ENCODE peak calls at places on chromosomes 13 and 19, in four cellular contexts. One of them, this sample, is unnamed.

GRCh38 chr19:19402656-19403372 is 2.7 kb upstream of the GATAD2A start:
- DNase-seq in HepG2: no peak
- DNase-seq in K562: no peak
- DNase-seq in H1: no peak
- DNase-seq in this sample: no peak

GRCh38 chr13:62185631-62186256 is 770.1 kb upstream of the PCDH20 start:
- DNase-seq in HepG2: no peak
- DNase-seq in K562: no peak
- DNase-seq in H1: peak; percentile 15
- DNase-seq in this sample: no peak

GRCh38 chr19:14871619-14872230 is 14.2 kb downstream of the OR7A17 start:
- DNase-seq in HepG2: no peak
- DNase-seq in K562: peak; percentile 29
- DNase-seq in H1: no peak
- DNase-seq in this sample: peak; percentile 2

GRCh38 chr19:17488593-17489391 is 18.5 kb downstream of the SLC27A1 start:
- DNase-seq in HepG2: peak; percentile 88
- DNase-seq in K562: peak; percentile 95
- DNase-seq in H1: peak; percentile 96
- DNase-seq in this sample: no peak

GRCh38 chr19:18419699-18420460 is 682 bp downstream of the SSBP4 start:
- DNase-seq in HepG2: peak; percentile 55
- DNase-seq in K562: peak; percentile 59
- DNase-seq in H1: no peak
- DNase-seq in this sample: no peak

GRCh38 chr19:51726049-51726448 is 2.3 kb upstream of the HAS1 start:
- DNase-seq in HepG2: no peak
- DNase-seq in K562: peak; percentile 74
- DNase-seq in H1: no peak
- DNase-seq in this sample: no peak

GRCh38 chr19:5585461-5586299 is 17.9 kb upstream of the TINCR start:
- DNase-seq in HepG2: no peak
- DNase-seq in K562: peak; percentile 81
- DNase-seq in H1: no peak
- DNase-seq in this sample: no peak

GRCh38 chr13:109700176-109700575 is 86.2 kb downstream of the IRS2 start:
- DNase-seq in HepG2: no peak
- DNase-seq in K562: peak; percentile 88
- DNase-seq in H1: no peak
- DNase-seq in this sample: no peak

GRCh38 chr19:2653717-2654584 is 48.5 kb downstream of the GNG7 start:
- DNase-seq in HepG2: no peak
- DNase-seq in K562: no peak
- DNase-seq in H1: no peak
- DNase-seq in this sample: no peak

GRCh38 chr13:31012285-31013024 is 80.0 kb downstream of the TEX26 start:
- DNase-seq in HepG2: peak; percentile 3
- DNase-seq in K562: no peak
- DNase-seq in H1: no peak
- DNase-seq in this sample: no peak

GRCh38 chr13:91574756-91575155 is 176.3 kb downstream of the GPC5 start:
- DNase-seq in HepG2: no peak
- DNase-seq in K562: no peak
- DNase-seq in H1: no peak
- DNase-seq in this sample: no peak

GRCh38 chr13:29230446-29230845 is 365.0 kb downstream of the SLC7A1 start:
- DNase-seq in HepG2: no peak
- DNase-seq in K562: no peak
- DNase-seq in H1: no peak
- DNase-seq in this sample: no peak

GRCh38 chr19:4060621-4061177 is 6.0 kb downstream of the ZBTB7A start:
- DNase-seq in HepG2: no peak
- DNase-seq in K562: no peak
- DNase-seq in H1: no peak
- DNase-seq in this sample: no peak

GRCh38 chr13:46173656-46174055 is 8.3 kb downstream of the LCP1 start:
- DNase-seq in HepG2: no peak
- DNase-seq in K562: no peak
- DNase-seq in H1: no peak
- DNase-seq in this sample: no peak

GRCh38 chr13:92413452-92413851 is 813.2 kb upstream of the GPC6 start:
- DNase-seq in HepG2: no peak
- DNase-seq in K562: no peak
- DNase-seq in H1: no peak
- DNase-seq in this sample: no peak

GRCh38 chr13:27054760-27055159 is 116.9 kb downstream of the USP12 start:
- DNase-seq in HepG2: no peak
- DNase-seq in K562: no peak
- DNase-seq in H1: no peak
- DNase-seq in this sample: no peak

GRCh38 chr13:23323946-23324709 is 109.4 kb downstream of the SACS start:
- DNase-seq in HepG2: no peak
- DNase-seq in K562: no peak
- DNase-seq in H1: no peak
- DNase-seq in this sample: no peak

GRCh38 chr13:48542581-48543341 is 9.9 kb upstream of the RCBTB2 start:
- DNase-seq in HepG2: peak; percentile 23
- DNase-seq in K562: no peak
- DNase-seq in H1: no peak
- DNase-seq in this sample: no peak

GRCh38 chr19:12513531-12514061 is 29.0 kb upstream of the ZNF709 start:
- DNase-seq in HepG2: no peak
- DNase-seq in K562: no peak
- DNase-seq in H1: peak; percentile 21
- DNase-seq in this sample: no peak

GRCh38 chr13:110799246-110800236 is 86.0 kb downstream of the ING1 start:
- DNase-seq in HepG2: no peak
- DNase-seq in K562: no peak
- DNase-seq in H1: no peak
- DNase-seq in this sample: no peak

GRCh38 chr13:24224232-24224680 is 63.7 kb downstream of the SPATA13 start:
- DNase-seq in HepG2: no peak
- DNase-seq in K562: no peak
- DNase-seq in H1: no peak
- DNase-seq in this sample: no peak

GRCh38 chr19:50328257-50329145 is 676 bp downstream of the KCNC3 start:
- DNase-seq in HepG2: no peak
- DNase-seq in K562: peak; percentile 68
- DNase-seq in H1: no peak
- DNase-seq in this sample: no peak

GRCh38 chr13:102183509-102184182 is 218.2 kb downstream of the FGF14 start:
- DNase-seq in HepG2: no peak
- DNase-seq in K562: no peak
- DNase-seq in H1: no peak
- DNase-seq in this sample: no peak

GRCh38 chr13:111895896-111896821 is 170.8 kb upstream of the SOX1 start:
- DNase-seq in HepG2: no peak
- DNase-seq in K562: no peak
- DNase-seq in H1: no peak
- DNase-seq in this sample: no peak

GRCh38 chr13:111897846-111898215 is 169.1 kb upstream of the SOX1 start:
- DNase-seq in HepG2: no peak
- DNase-seq in K562: no peak
- DNase-seq in H1: no peak
- DNase-seq in this sample: no peak

GRCh38 chr13:111893071-111893606 is 173.8 kb upstream of the SOX1 start:
- DNase-seq in HepG2: no peak
- DNase-seq in K562: no peak
- DNase-seq in H1: peak; percentile 50
- DNase-seq in this sample: no peak

GRCh38 chr13:111897178-111897845 is 169.6 kb upstream of the SOX1 start:
- DNase-seq in HepG2: no peak
- DNase-seq in K562: no peak
- DNase-seq in H1: no peak
- DNase-seq in this sample: no peak

DNA sequence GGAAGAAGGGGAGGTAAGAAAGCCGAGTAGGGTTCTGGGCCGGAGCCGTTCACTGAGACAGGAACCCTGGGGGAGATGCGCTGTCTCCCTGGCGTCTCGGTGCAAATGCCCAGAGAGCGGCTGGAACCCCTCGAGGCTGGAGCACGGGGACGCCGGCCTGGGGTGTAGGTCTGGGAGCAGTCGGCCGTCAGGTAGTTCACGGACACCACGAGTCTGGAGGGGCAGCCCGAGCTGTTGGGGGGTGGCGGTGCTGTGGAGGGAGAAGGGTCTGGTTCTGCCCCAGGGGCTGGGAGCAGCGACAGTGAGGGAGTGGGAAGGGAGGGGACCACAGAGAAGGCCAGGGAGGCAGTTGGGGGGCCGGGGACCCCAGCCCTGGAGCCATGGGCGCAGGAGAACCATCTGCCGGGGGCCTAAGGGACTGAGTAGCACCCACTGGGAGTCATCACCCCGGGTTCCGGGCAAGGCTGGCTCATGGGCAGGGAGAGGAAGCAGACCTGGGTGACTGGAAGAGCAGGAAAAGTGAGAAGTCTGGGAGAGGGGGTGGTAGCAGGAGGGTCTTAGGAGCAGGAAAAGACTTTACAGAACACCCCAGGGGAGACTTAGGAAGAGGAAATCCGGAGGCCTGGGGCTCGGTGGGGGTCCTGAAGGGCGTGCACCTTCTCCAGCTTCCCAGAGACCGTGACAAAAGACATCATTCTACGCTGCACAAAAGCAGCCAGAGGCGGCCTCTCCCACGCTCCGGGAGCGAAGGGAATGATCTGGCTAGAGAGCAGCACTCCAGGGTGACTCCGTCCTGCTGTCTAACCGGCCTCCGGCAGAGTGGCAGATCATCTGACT is 173.1 kb upstream of the SOX1 start:
- DNase-seq in HepG2: no peak
- DNase-seq in K562: no peak
- DNase-seq in H1: no peak
- DNase-seq in this sample: no peak
- TF ChIP-seq HDAC2 in HepG2: no peak
- TF ChIP-seq HDAC2 in K562: no peak
- TF ChIP-seq HDAC2 in H1: no peak
- TF ChIP-seq HDAC2 in this sample: no peak

GRCh38 chr19:7670790-7671189 is 1.9 kb downstream of the RETN start:
- DNase-seq in HepG2: no peak
- DNase-seq in K562: no peak
- DNase-seq in H1: no peak
- DNase-seq in this sample: no peak

GRCh38 chr19:7672522-7672921 is 3.7 kb downstream of the RETN start:
- DNase-seq in HepG2: no peak
- DNase-seq in K562: no peak
- DNase-seq in H1: no peak
- DNase-seq in this sample: no peak

GRCh38 chr19:7670150-7670784 is 1.4 kb downstream of the RETN start:
- DNase-seq in HepG2: no peak
- DNase-seq in K562: no peak
- DNase-seq in H1: no peak
- DNase-seq in this sample: no peak

GRCh38 chr19:7669641-7670040 is 792 bp downstream of the RETN start:
- DNase-seq in HepG2: no peak
- DNase-seq in K562: no peak
- DNase-seq in H1: no peak
- DNase-seq in this sample: no peak

GRCh38 chr19:7668842-7669241 is at the start of gene RETN:
- DNase-seq in HepG2: no peak
- DNase-seq in K562: no peak
- DNase-seq in H1: no peak
- DNase-seq in this sample: no peak
- H3K27ac ChIP-seq in HepG2: no peak within 1 kb of the TSS
- H3K27ac ChIP-seq in K562: no peak within 1 kb of the TSS
- H3K27ac ChIP-seq in H1: no peak within 1 kb of the TSS
- H3K27ac ChIP-seq in this sample: no peak within 1 kb of the TSS

GRCh38 chr13:100518394-100519062 is 70.1 kb downstream of the GGACT start:
- DNase-seq in HepG2: no peak
- DNase-seq in K562: no peak
- DNase-seq in H1: no peak
- DNase-seq in this sample: no peak

GRCh38 chr13:100517135-100517534 is 71.5 kb downstream of the GGACT start:
- DNase-seq in HepG2: peak; percentile 85
- DNase-seq in K562: no peak
- DNase-seq in H1: no peak
- DNase-seq in this sample: no peak

GRCh38 chr13:100515410-100515800 is 73.2 kb downstream of the GGACT start:
- DNase-seq in HepG2: no peak
- DNase-seq in K562: no peak
- DNase-seq in H1: no peak
- DNase-seq in this sample: no peak

GRCh38 chr13:100519626-100520025 is 69.0 kb downstream of the GGACT start:
- DNase-seq in HepG2: no peak
- DNase-seq in K562: no peak
- DNase-seq in H1: no peak
- DNase-seq in this sample: no peak

GRCh38 chr13:100517706-100518105 is 70.9 kb downstream of the GGACT start:
- DNase-seq in HepG2: no peak
- DNase-seq in K562: no peak
- DNase-seq in H1: no peak
- DNase-seq in this sample: no peak
- TF ChIP-seq GABPA in HepG2: no peak
- TF ChIP-seq GABPA in K562: no peak
- TF ChIP-seq GABPA in H1: no peak
- TF ChIP-seq GABPA in this sample: no peak

GRCh38 chr13:40178130-40178529 is 488.3 kb downstream of the FOXO1 start:
- DNase-seq in HepG2: no peak
- DNase-seq in K562: no peak
- DNase-seq in H1: no peak
- DNase-seq in this sample: no peak

GRCh38 chr13:40179882-40180281 is 486.6 kb downstream of the FOXO1 start:
- DNase-seq in HepG2: no peak
- DNase-seq in K562: no peak
- DNase-seq in H1: no peak
- DNase-seq in this sample: no peak

GRCh38 chr13:40180776-40181175 is 485.7 kb downstream of the FOXO1 start:
- DNase-seq in HepG2: no peak
- DNase-seq in K562: no peak
- DNase-seq in H1: no peak
- DNase-seq in this sample: no peak

GRCh38 chr13:40179421-40179820 is 487.0 kb downstream of the FOXO1 start:
- DNase-seq in HepG2: no peak
- DNase-seq in K562: no peak
- DNase-seq in H1: no peak
- DNase-seq in this sample: no peak

GRCh38 chr13:40181203-40181845 is 485.1 kb downstream of the FOXO1 start:
- DNase-seq in HepG2: peak; percentile 56
- DNase-seq in K562: peak; percentile 11
- DNase-seq in H1: no peak
- DNase-seq in this sample: no peak
- TF ChIP-seq HDAC2 in HepG2: no peak
- TF ChIP-seq HDAC2 in K562: no peak
- TF ChIP-seq HDAC2 in H1: no peak
- TF ChIP-seq HDAC2 in this sample: no peak

GRCh38 chr19:45178262-45179062 is at the start of gene BLOC1S3:
- DNase-seq in HepG2: peak; percentile 100
- DNase-seq in K562: peak; percentile 100
- DNase-seq in H1: peak; percentile 98
- DNase-seq in this sample: peak; percentile 100
- H3K27ac ChIP-seq in HepG2: peak within 1 kb of the TSS; percentile 79
- H3K27ac ChIP-seq in K562: peak within 1 kb of the TSS; percentile 74
- H3K27ac ChIP-seq in H1: peak within 1 kb of the TSS; percentile 82
- H3K27ac ChIP-seq in this sample: peak within 1 kb of the TSS; percentile 79

This sample was measured in GM12878.